ENCODE peak calls at places on chromosomes 11 and 22, in six cellular contexts. G is fibroblast of lung, F is neuronal stem cell, I is K562, J is astrocyte, O is Karpas-422. X is an unnamed sample.
A peak's percentile ranks its signal among the peaks of the same experiment; 100 is the strongest.

GRCh38 chr11:33438311-33438710 is 181.1 kb downstream of the HIPK3 start:
- DNase-seq in G (no peak), J (no peak), O (no peak), I (no peak), F (no peak), X (no peak)

GRCh38 chr22:48042621-48043395 is 1280.4 kb downstream of the TBC1D22A start:
- DNase-seq in I (no peak), F (no peak), O (no peak), G (no peak), J (no peak), X (no peak)

GRCh38 chr11:9802291-9802861 is 138.5 kb downstream of the SWAP70 start:
- DNase-seq in I (no peak), G (peak; percentile 86), F (no peak), O (no peak), J (peak; percentile 89), X (peak; percentile 30)

GRCh38 chr22:37147186-37147990 is 2.3 kb downstream of the IL2RB start:
- DNase-seq in J (no peak), O (no peak), I (no peak), F (no peak), G (no peak), X (no peak)

GRCh38 chr22:29312218-29313125 is 3.0 kb downstream of the RASL10A start:
- DNase-seq in O (no peak), G (no peak), F (no peak), J (no peak), I (no peak), X (no peak)

GRCh38 chr22:41538583-41538982 is 5.7 kb downstream of the POLR3H start:
- DNase-seq in J (no peak), G (no peak), F (no peak), I (no peak), O (no peak), X (no peak)

GRCh38 chr11:36218283-36218921 is 70.8 kb downstream of the COMMD9 start:
- DNase-seq in O (no peak), F (no peak), J (no peak), G (no peak), I (no peak), X (no peak)

GRCh38 chr22:46707827-46708570 is 30.1 kb downstream of the CERK start:
- DNase-seq in F (no peak), J (no peak), I (no peak), O (no peak), G (no peak), X (no peak)

GRCh38 chr11:134921938-134922337 is 509.9 kb upstream of the B3GAT1 start:
- DNase-seq in J (no peak), F (no peak), O (no peak), G (no peak), I (no peak), X (no peak)

GRCh38 chr11:44400431-44400830 is 90.5 kb upstream of the ALX4 start:
- DNase-seq in G (no peak), O (peak; percentile 68), J (no peak), F (no peak), I (peak; percentile 51), X (no peak)

GRCh38 chr11:73229321-73230275 is 11.5 kb downstream of the P2RY2 start:
- DNase-seq in G (no peak), I (no peak), J (no peak), O (no peak), F (no peak), X (no peak)

GRCh38 chr11:128837627-128838026 is 29.5 kb downstream of the KCNJ1 start:
- DNase-seq in G (no peak), J (no peak), I (no peak), O (no peak), F (no peak), X (no peak)

GRCh38 chr22:50460942-50461341 is 13.9 kb downstream of the SBF1 start:
- DNase-seq in J (no peak), O (no peak), F (no peak), G (no peak), I (no peak), X (no peak)

GRCh38 chr11:9172394-9172793 is 81.0 kb upstream of the SCUBE2 start:
- DNase-seq in J (no peak), G (no peak), O (no peak), I (no peak), F (no peak), X (no peak)

GRCh38 chr22:49123621-49124192 is 704.0 kb downstream of the BRD1 start:
- DNase-seq in F (no peak), J (no peak), G (no peak), I (no peak), O (no peak), X (no peak)

GRCh38 chr11:69598147-69598546 is 42.8 kb upstream of the CCND1 start:
- DNase-seq in F (no peak), I (no peak), J (no peak), G (peak; percentile 9), O (no peak), X (no peak)

GRCh38 chr11:35036642-35037041 is 102.3 kb upstream of the CD44 start:
- DNase-seq in F (no peak), I (no peak), G (no peak), J (no peak), O (no peak), X (no peak)

GRCh38 chr11:5107285-5107684 is 30.9 kb downstream of the OR52A5 start:
- DNase-seq in F (no peak), J (no peak), O (no peak), G (no peak), I (no peak), X (no peak)

GRCh38 chr11:129414144-129414876 is 38.7 kb downstream of the BARX2 start:
- DNase-seq in F (no peak), O (no peak), I (no peak), G (no peak), J (no peak), X (no peak)

GRCh38 chr11:72896431-72896830 is 82.2 kb downstream of the ATG16L2 start:
- DNase-seq in G (no peak), F (no peak), J (no peak), O (no peak), I (no peak), X (no peak)

GRCh38 chr11:36453678-36454077 is 56.4 kb downstream of the TRAF6 start:
- DNase-seq in J (peak; percentile 35), I (no peak), O (no peak), G (no peak), F (no peak), X (no peak)

GRCh38 chr11:67293090-67293489 is 4.0 kb downstream of the ANKRD13D start:
- DNase-seq in J (peak; percentile 58), I (no peak), O (no peak), F (no peak), G (peak; percentile 49), X (peak; percentile 89)

GRCh38 chr11:75337195-75337654 is 14.2 kb downstream of the ARRB1 start:
- DNase-seq in G (no peak), I (no peak), F (no peak), O (no peak), J (no peak), X (no peak)

GRCh38 chr22:43440556-43440955 is 28.7 kb downstream of the MPPED1 start:
- DNase-seq in F (no peak), O (no peak), G (no peak), I (no peak), J (no peak), X (no peak)

GRCh38 chr22:31295831-31296230 is 3.5 kb upstream of the PIK3IP1 start:
- DNase-seq in O (no peak), I (no peak), G (peak; percentile 9), F (no peak), J (peak; percentile 34), X (no peak)

GRCh38 chr11:70953720-70954119 is 298.7 kb downstream of the SHANK2 start:
- DNase-seq in G (no peak), J (no peak), F (no peak), O (no peak), I (no peak), X (no peak)

DNA sequence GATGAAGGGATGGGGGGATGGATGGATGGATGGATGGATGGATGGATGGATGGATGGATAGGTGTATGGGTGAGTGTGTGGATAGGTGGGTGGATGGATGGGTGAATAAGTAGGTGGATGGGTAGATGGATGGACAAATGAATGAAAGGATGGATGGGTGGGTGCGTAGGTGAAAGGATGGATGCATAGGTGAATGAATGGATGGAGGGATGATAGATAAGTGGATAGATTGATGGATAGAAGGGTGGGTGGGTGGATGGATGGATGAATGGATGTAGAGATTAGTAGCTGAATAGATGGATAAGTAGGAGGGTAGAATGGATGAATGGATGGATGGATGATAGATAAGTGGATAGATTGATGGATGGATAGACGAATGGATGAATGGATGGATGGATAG is 152.7 kb downstream of the MN1 start:
- DNase-seq in G (no peak), F (no peak), J (no peak), O (no peak), I (no peak), X (no peak)
- H3K4me3 ChIP-seq in G (no peak overlapping the region), F (no peak overlapping the region), J (no peak overlapping the region), O (no peak overlapping the region), I (no peak overlapping the region), X (no peak overlapping the region)

GRCh38 chr11:15893080-15893492 is 463.3 kb downstream of the SOX6 start:
- DNase-seq in G (peak; percentile 59), J (peak; percentile 93), O (no peak), I (no peak), F (no peak), X (no peak)
- H2AFZ ChIP-seq in G (no peak overlapping the region), J (no peak overlapping the region), O (no peak overlapping the region), I (peak overlapping the region; percentile 72), F (no peak overlapping the region), X (peak overlapping the region; percentile 75)

GRCh38 chr11:121870202-121871045 is 245.6 kb downstream of the BLID start:
- DNase-seq in G (peak; percentile 28), O (no peak), J (peak; percentile 19), F (no peak), I (no peak), X (no peak)
- H3K9ac ChIP-seq in G (no peak overlapping the region), O (no peak overlapping the region), J (no peak overlapping the region), F (no peak overlapping the region), I (no peak overlapping the region), X (no peak overlapping the region)

GRCh38 chr11:112161012-112161411 is 2.9 kb downstream of the IL18 start:
- DNase-seq in G (no peak), O (no peak), I (no peak), F (no peak), J (no peak), X (no peak)

GRCh38 chr11:112166561-112166960 is 611 bp upstream of the TEX12 start:
- DNase-seq in O (no peak), F (no peak), I (no peak), J (peak; percentile 83), G (no peak), X (no peak)

GRCh38 chr11:112165049-112165448 is 1.2 kb upstream of the IL18 start:
- DNase-seq in F (no peak), J (no peak), I (no peak), O (no peak), G (no peak), X (no peak)

GRCh38 chr11:112162761-112163669 is 879 bp downstream of the IL18 start:
- DNase-seq in J (peak; percentile 31), F (no peak), I (no peak), G (peak; percentile 50), O (no peak), X (no peak)

DNA sequence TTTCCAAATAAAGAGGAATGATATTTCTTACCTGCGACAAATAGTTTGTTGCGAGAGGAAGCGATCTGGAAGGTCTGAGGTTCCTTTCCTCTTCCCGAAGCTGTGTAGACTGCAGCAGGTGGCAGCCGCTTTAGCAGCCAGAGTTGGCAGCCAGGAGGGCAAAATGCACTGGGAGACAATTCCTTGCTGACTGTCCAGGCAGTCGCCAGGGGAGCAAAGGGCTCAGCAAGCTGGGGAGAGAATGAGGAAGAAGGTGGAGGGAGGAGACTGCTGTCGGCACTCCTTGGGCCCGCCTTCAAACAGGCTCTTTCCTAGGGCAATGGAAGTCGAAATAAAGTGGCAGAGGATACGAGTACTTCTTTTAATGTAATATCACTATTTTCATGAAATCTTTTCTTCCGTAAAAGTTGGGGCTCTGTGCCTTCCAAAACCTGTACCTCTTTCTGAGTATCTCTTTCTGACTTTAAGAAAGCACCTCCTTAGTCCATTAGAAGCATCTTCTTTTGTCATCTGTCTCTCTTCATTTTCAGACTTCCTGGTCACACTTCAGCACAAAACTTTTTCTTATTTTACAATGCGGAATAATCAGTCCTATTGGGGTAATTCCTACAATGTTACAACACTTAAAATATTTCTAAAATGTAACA is at the start of gene IL18:
- DNase-seq in I (peak; percentile 22), G (no peak), J (no peak), F (no peak), O (no peak), X (no peak)
- H3K4me3 ChIP-seq in I (peak within 1 kb of the TSS; percentile 17), G (no peak within 1 kb of the TSS), J (no peak within 1 kb of the TSS), F (no peak within 1 kb of the TSS), O (no peak within 1 kb of the TSS), X (peak within 1 kb of the TSS; percentile 99)

X was measured in keratinocyte.